ENCODE peak calls at places on chromosome 12, in five cellular contexts. One of them, this sample, is unnamed.

GRCh38 chr12:96047151-96047620 is 11.8 kb upstream of the LTA4H start:
- DNase-seq in H1: no peak
- DNase-seq in coronary artery: no peak
- DNase-seq in ovary: no peak
- DNase-seq in IMR-90: no peak
- DNase-seq in this sample: no peak

GRCh38 chr12:25187781-25188180 is 7.2 kb downstream of the DNAI7 start:
- DNase-seq in H1: no peak
- DNase-seq in coronary artery: no peak
- DNase-seq in ovary: no peak
- DNase-seq in IMR-90: peak
- DNase-seq in this sample: no peak

GRCh38 chr12:114764516-114764915 is 80.5 kb upstream of the TBX3 start:
- DNase-seq in ovary: no peak
- DNase-seq in H1: no peak
- DNase-seq in coronary artery: no peak
- DNase-seq in IMR-90: peak
- DNase-seq in this sample: no peak

GRCh38 chr12:45671254-45671653 is 58.3 kb upstream of the ARID2 start:
- DNase-seq in ovary: no peak
- DNase-seq in H1: no peak
- DNase-seq in IMR-90: peak
- DNase-seq in coronary artery: no peak
- DNase-seq in this sample: no peak

GRCh38 chr12:19234171-19234704 is 104.7 kb downstream of the PLEKHA5 start:
- DNase-seq in coronary artery: no peak
- DNase-seq in ovary: no peak
- DNase-seq in IMR-90: peak
- DNase-seq in H1: no peak
- DNase-seq in this sample: no peak

GRCh38 chr12:54033106-54033979 is 493 bp downstream of the HOXC5 start:
- DNase-seq in H1: no peak
- DNase-seq in coronary artery: no peak
- DNase-seq in ovary: peak
- DNase-seq in IMR-90: no peak
- DNase-seq in this sample: peak

GRCh38 chr12:101759396-101760047 is 20.3 kb upstream of the SYCP3 start:
- DNase-seq in coronary artery: no peak
- DNase-seq in H1: no peak
- DNase-seq in ovary: no peak
- DNase-seq in IMR-90: peak
- DNase-seq in this sample: no peak

GRCh38 chr12:76942276-76942675 is 63.5 kb upstream of the CSRP2 start:
- DNase-seq in IMR-90: peak
- DNase-seq in coronary artery: no peak
- DNase-seq in H1: no peak
- DNase-seq in ovary: no peak
- DNase-seq in this sample: no peak

GRCh38 chr12:5922500-5922899 is 22.6 kb downstream of the ANO2 start:
- DNase-seq in IMR-90: no peak
- DNase-seq in ovary: no peak
- DNase-seq in coronary artery: peak
- DNase-seq in H1: no peak
- DNase-seq in this sample: no peak

GRCh38 chr12:53048780-53049401 is 974 bp upstream of the TNS2 start:
- DNase-seq in IMR-90: peak
- DNase-seq in ovary: peak
- DNase-seq in H1: no peak
- DNase-seq in coronary artery: peak
- DNase-seq in this sample: peak

GRCh38 chr12:47793015-47793681 is 20.1 kb downstream of the SLC48A1 start:
- DNase-seq in ovary: no peak
- DNase-seq in coronary artery: no peak
- DNase-seq in H1: no peak
- DNase-seq in IMR-90: no peak
- DNase-seq in this sample: no peak

GRCh38 chr12:20865873-20866272 is 55.4 kb downstream of the SLCO1B3 start:
- DNase-seq in H1: no peak
- DNase-seq in IMR-90: no peak
- DNase-seq in coronary artery: no peak
- DNase-seq in ovary: no peak
- DNase-seq in this sample: no peak

GRCh38 chr12:5784626-5785130 is 160.4 kb downstream of the ANO2 start:
- DNase-seq in IMR-90: no peak
- DNase-seq in coronary artery: peak
- DNase-seq in H1: peak
- DNase-seq in ovary: no peak
- DNase-seq in this sample: no peak

GRCh38 chr12:72271741-72272661 is at the start of gene TRHDE:
- DNase-seq in ovary: peak
- DNase-seq in H1: peak
- DNase-seq in IMR-90: peak
- DNase-seq in coronary artery: peak
- DNase-seq in this sample: peak

GRCh38 chr12:108699955-108700563 is 31.3 kb downstream of the CORO1C start:
- DNase-seq in IMR-90: peak
- DNase-seq in H1: no peak
- DNase-seq in coronary artery: no peak
- DNase-seq in ovary: peak
- DNase-seq in this sample: no peak

GRCh38 chr12:114339626-114340025 is 66.3 kb downstream of the TBX5 start:
- DNase-seq in H1: no peak
- DNase-seq in coronary artery: no peak
- DNase-seq in IMR-90: peak
- DNase-seq in ovary: no peak
- DNase-seq in this sample: no peak

GRCh38 chr12:101564912-101565311 is 29.9 kb upstream of the MYBPC1 start:
- DNase-seq in ovary: no peak
- DNase-seq in coronary artery: no peak
- DNase-seq in IMR-90: no peak
- DNase-seq in H1: no peak
- DNase-seq in this sample: no peak

GRCh38 chr12:19276767-19277166 is 147.2 kb downstream of the PLEKHA5 start:
- DNase-seq in IMR-90: no peak
- DNase-seq in H1: no peak
- DNase-seq in coronary artery: no peak
- DNase-seq in ovary: no peak
- DNase-seq in this sample: no peak

GRCh38 chr12:25701290-25701689 is 148.2 kb upstream of the LMNTD1 start:
- DNase-seq in ovary: no peak
- DNase-seq in IMR-90: peak
- DNase-seq in coronary artery: no peak
- DNase-seq in H1: no peak
- DNase-seq in this sample: no peak

GRCh38 chr12:62673027-62673815 is 206.6 kb downstream of the MON2 start:
- DNase-seq in IMR-90: no peak
- DNase-seq in ovary: no peak
- DNase-seq in coronary artery: no peak
- DNase-seq in H1: no peak
- DNase-seq in this sample: no peak

GRCh38 chr12:106139422-106140141 is 828 bp upstream of the NUAK1 start:
- DNase-seq in ovary: peak
- DNase-seq in H1: peak
- DNase-seq in coronary artery: peak
- DNase-seq in IMR-90: peak
- DNase-seq in this sample: peak

GRCh38 chr12:70427611-70428010 is 61.5 kb downstream of the KCNMB4 start:
- DNase-seq in IMR-90: no peak
- DNase-seq in coronary artery: no peak
- DNase-seq in ovary: no peak
- DNase-seq in H1: no peak
- DNase-seq in this sample: no peak

GRCh38 chr12:52202361-52203078 is 10.7 kb upstream of the KRT80 start:
- DNase-seq in ovary: no peak
- DNase-seq in H1: no peak
- DNase-seq in coronary artery: no peak
- DNase-seq in IMR-90: peak
- DNase-seq in this sample: peak

GRCh38 chr12:89844539-89844938 is 135.9 kb upstream of the ATP2B1 start:
- DNase-seq in ovary: no peak
- DNase-seq in coronary artery: no peak
- DNase-seq in IMR-90: no peak
- DNase-seq in H1: no peak
- DNase-seq in this sample: no peak

GRCh38 chr12:89862511-89863331 is 154.1 kb upstream of the ATP2B1 start:
- DNase-seq in ovary: no peak
- DNase-seq in coronary artery: no peak
- DNase-seq in IMR-90: no peak
- DNase-seq in H1: no peak
- DNase-seq in this sample: no peak

DNA sequence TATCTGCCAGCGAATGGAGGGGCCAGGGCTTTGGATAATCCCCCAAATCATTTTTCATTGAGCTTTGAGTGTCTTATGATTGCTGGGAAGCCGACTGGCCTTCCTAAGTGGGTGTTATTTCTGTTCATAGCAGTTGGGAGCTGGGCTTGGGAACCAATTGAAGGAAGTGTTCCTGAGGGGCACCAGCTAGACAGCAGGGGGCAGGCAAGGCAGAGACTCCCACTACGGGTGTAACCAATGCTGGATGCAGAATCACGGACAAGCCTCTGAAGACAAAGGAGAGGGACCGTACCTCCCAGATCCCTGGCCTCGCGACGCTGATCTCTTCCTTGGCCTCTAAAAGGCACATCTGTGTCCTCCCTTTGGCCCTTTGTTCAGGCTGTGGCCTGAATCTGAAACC is 149.0 kb upstream of the PRMT8 start:
- DNase-seq in coronary artery: no peak
- DNase-seq in H1: no peak
- DNase-seq in IMR-90: peak
- DNase-seq in ovary: peak
- DNase-seq in this sample: peak
- TF ChIP-seq CTCF in coronary artery: no peak
- TF ChIP-seq CTCF in H1: peak
- TF ChIP-seq CTCF in IMR-90: peak
- TF ChIP-seq CTCF in ovary: no peak
- TF ChIP-seq CTCF in this sample: peak

GRCh38 chr12:7141351-7142005 is 11.3 kb downstream of the CLSTN3 start:
- DNase-seq in H1: no peak
- DNase-seq in IMR-90: no peak
- DNase-seq in ovary: no peak
- DNase-seq in coronary artery: no peak
- DNase-seq in this sample: no peak

GRCh38 chr12:7144414-7145120 is 14.4 kb downstream of the CLSTN3 start:
- DNase-seq in H1: no peak
- DNase-seq in IMR-90: peak
- DNase-seq in ovary: no peak
- DNase-seq in coronary artery: no peak
- DNase-seq in this sample: no peak

GRCh38 chr12:7143564-7143963 is 13.4 kb downstream of the CLSTN3 start:
- DNase-seq in coronary artery: no peak
- DNase-seq in ovary: no peak
- DNase-seq in H1: no peak
- DNase-seq in IMR-90: no peak
- DNase-seq in this sample: no peak

GRCh38 chr12:7142809-7143465 is 12.8 kb downstream of the CLSTN3 start:
- DNase-seq in ovary: no peak
- DNase-seq in IMR-90: no peak
- DNase-seq in H1: no peak
- DNase-seq in coronary artery: no peak
- DNase-seq in this sample: no peak

GRCh38 chr12:7142057-7142644 is 12.0 kb downstream of the CLSTN3 start:
- DNase-seq in H1: peak
- DNase-seq in IMR-90: peak
- DNase-seq in coronary artery: no peak
- DNase-seq in ovary: no peak
- DNase-seq in this sample: peak
- TF ChIP-seq CTCF in H1: peak
- TF ChIP-seq CTCF in IMR-90: peak
- TF ChIP-seq CTCF in coronary artery: peak
- TF ChIP-seq CTCF in ovary: no peak
- TF ChIP-seq CTCF in this sample: peak

GRCh38 chr12:121238604-121239334 is 28.8 kb downstream of the P2RX4 start:
- DNase-seq in H1: no peak
- DNase-seq in ovary: no peak
- DNase-seq in coronary artery: no peak
- DNase-seq in IMR-90: no peak
- DNase-seq in this sample: no peak

GRCh38 chr12:121239704-121240420 is 29.9 kb downstream of the P2RX4 start:
- DNase-seq in IMR-90: no peak
- DNase-seq in ovary: no peak
- DNase-seq in coronary artery: no peak
- DNase-seq in H1: no peak
- DNase-seq in this sample: no peak

GRCh38 chr12:121239335-121239678 is 29.4 kb downstream of the P2RX4 start:
- DNase-seq in H1: no peak
- DNase-seq in IMR-90: no peak
- DNase-seq in ovary: no peak
- DNase-seq in coronary artery: no peak
- DNase-seq in this sample: no peak

GRCh38 chr12:121237415-121237814 is 27.5 kb downstream of the P2RX4 start:
- DNase-seq in coronary artery: no peak
- DNase-seq in H1: no peak
- DNase-seq in IMR-90: no peak
- DNase-seq in ovary: no peak
- DNase-seq in this sample: no peak

GRCh38 chr12:121238086-121238485 is 28.2 kb downstream of the P2RX4 start:
- DNase-seq in coronary artery: no peak
- DNase-seq in ovary: no peak
- DNase-seq in IMR-90: no peak
- DNase-seq in H1: no peak
- DNase-seq in this sample: no peak
- TF ChIP-seq CTCF in coronary artery: no peak
- TF ChIP-seq CTCF in ovary: no peak
- TF ChIP-seq CTCF in IMR-90: no peak
- TF ChIP-seq CTCF in H1: no peak
- TF ChIP-seq CTCF in this sample: no peak

GRCh38 chr12:14904854-14905253 is 19.2 kb upstream of the MGP start:
- DNase-seq in IMR-90: no peak
- DNase-seq in coronary artery: no peak
- DNase-seq in H1: no peak
- DNase-seq in ovary: no peak
- DNase-seq in this sample: no peak

GRCh38 chr12:14900521-14901227 is 15.0 kb upstream of the MGP start:
- DNase-seq in coronary artery: no peak
- DNase-seq in H1: no peak
- DNase-seq in IMR-90: no peak
- DNase-seq in ovary: no peak
- DNase-seq in this sample: no peak

GRCh38 chr12:14902465-14902864 is 16.8 kb upstream of the MGP start:
- DNase-seq in H1: no peak
- DNase-seq in coronary artery: no peak
- DNase-seq in IMR-90: peak
- DNase-seq in ovary: no peak
- DNase-seq in this sample: no peak

GRCh38 chr12:14903386-14904098 is 17.9 kb upstream of the MGP start:
- DNase-seq in ovary: no peak
- DNase-seq in IMR-90: no peak
- DNase-seq in coronary artery: no peak
- DNase-seq in H1: no peak
- DNase-seq in this sample: no peak

GRCh38 chr12:14901228-14901562 is 15.5 kb upstream of the MGP start:
- DNase-seq in IMR-90: no peak
- DNase-seq in H1: no peak
- DNase-seq in ovary: no peak
- DNase-seq in coronary artery: no peak
- DNase-seq in this sample: no peak
- TF ChIP-seq CTCF in IMR-90: no peak
- TF ChIP-seq CTCF in H1: peak
- TF ChIP-seq CTCF in ovary: no peak
- TF ChIP-seq CTCF in coronary artery: no peak
- TF ChIP-seq CTCF in this sample: no peak